ENCODE peak calls at places on chromosomes 4 and X, in eight cellular contexts. M is stomach, F is MCF 10A, H is fibroblast of pulmonary artery, K is sigmoid colon, O is GM12865, W is PC-3, S is pancreas. U is an unnamed sample.
A peak's percentile ranks its signal among the peaks of the same experiment; 100 is the strongest.

GRCh38 chr4:162163892-162164759 is at the start of gene FSTL5:
- DNase-seq in M (peak; percentile 66), F (peak; percentile 82), H (peak; percentile 30), K (peak; percentile 62), O (peak; percentile 67), W (peak; percentile 53), S (peak; percentile 75), U (no peak)

GRCh38 chr4:42150653-42151567 is 1.5 kb downstream of the BEND4 start:
- DNase-seq in M (no peak), F (no peak), H (no peak), K (no peak), O (peak; percentile 5), W (no peak), S (no peak), U (no peak)

GRCh38 chrX:46686003-46686645 is 72.8 kb downstream of the SLC9A7 start:
- DNase-seq in M (no peak), F (peak; percentile 54), H (peak; percentile 63), K (no peak), O (peak; percentile 59), W (peak; percentile 53), S (no peak), U (peak; percentile 44)

GRCh38 chrX:53071604-53072417 is 10.4 kb upstream of the TSPYL2 start:
- DNase-seq in M (peak; percentile 81), F (peak; percentile 86), H (peak; percentile 65), K (peak; percentile 94), O (peak; percentile 83), W (peak; percentile 89), S (peak; percentile 66), U (no peak)

GRCh38 chr4:8589831-8590545 is 2.6 kb upstream of the CPZ start:
- DNase-seq in M (no peak), F (no peak), H (no peak), K (no peak), O (no peak), W (no peak), S (no peak), U (peak; percentile 28)

GRCh38 chrX:80004458-80004857 is 10.1 kb upstream of the TBX22 start:
- DNase-seq in M (no peak), F (no peak), H (no peak), K (no peak), O (no peak), W (no peak), S (no peak), U (no peak)

GRCh38 chr4:128924951-128925350 is 115.5 kb downstream of the JADE1 start:
- DNase-seq in M (no peak), F (no peak), H (peak; percentile 16), K (no peak), O (no peak), W (no peak), S (no peak), U (no peak)

GRCh38 chrX:78658851-78659744 is at the start of gene RTL3:
- DNase-seq in M (no peak), F (peak; percentile 18), H (peak; percentile 76), K (no peak), O (peak; percentile 38), W (peak; percentile 73), S (no peak), U (no peak)

GRCh38 chrX:71577682-71578081 is 555 bp upstream of the GCNA start:
- DNase-seq in M (no peak), F (no peak), H (no peak), K (no peak), O (no peak), W (no peak), S (no peak), U (no peak)

GRCh38 chrX:100072286-100072685 is 337.8 kb downstream of the PCDH19 start:
- DNase-seq in M (no peak), F (peak; percentile 26), H (peak; percentile 0), K (no peak), O (no peak), W (no peak), S (no peak), U (no peak)

GRCh38 chrX:78327370-78328048 is at the start of gene CYSLTR1:
- DNase-seq in M (no peak), F (no peak), H (no peak), K (no peak), O (peak; percentile 62), W (no peak), S (no peak), U (no peak)

GRCh38 chr4:26860922-26861433 is 337 bp downstream of the STIM2 start:
- DNase-seq in M (peak; percentile 59), F (peak; percentile 52), H (peak; percentile 58), K (peak; percentile 79), O (peak; percentile 79), W (peak; percentile 19), S (no peak), U (no peak)

GRCh38 chrX:154374361-154375155 is at the start of gene FLNA:
- DNase-seq in M (peak; percentile 53), F (no peak), H (no peak), K (peak; percentile 89), O (peak; percentile 57), W (peak; percentile 48), S (no peak), U (no peak)

GRCh38 chrX:148567229-148567628 is 66.8 kb downstream of the AFF2 start:
- DNase-seq in M (no peak), F (no peak), H (peak; percentile 40), K (no peak), O (no peak), W (no peak), S (no peak), U (no peak)

GRCh38 chrX:143661286-143661685 is 25.4 kb upstream of the SLITRK4 start:
- DNase-seq in M (no peak), F (no peak), H (no peak), K (no peak), O (no peak), W (no peak), S (no peak), U (no peak)

GRCh38 chr4:150007512-150007911 is 70.7 kb upstream of the DCLK2 start:
- DNase-seq in M (no peak), F (no peak), H (peak; percentile 28), K (no peak), O (no peak), W (peak; percentile 27), S (no peak), U (no peak)

DNA sequence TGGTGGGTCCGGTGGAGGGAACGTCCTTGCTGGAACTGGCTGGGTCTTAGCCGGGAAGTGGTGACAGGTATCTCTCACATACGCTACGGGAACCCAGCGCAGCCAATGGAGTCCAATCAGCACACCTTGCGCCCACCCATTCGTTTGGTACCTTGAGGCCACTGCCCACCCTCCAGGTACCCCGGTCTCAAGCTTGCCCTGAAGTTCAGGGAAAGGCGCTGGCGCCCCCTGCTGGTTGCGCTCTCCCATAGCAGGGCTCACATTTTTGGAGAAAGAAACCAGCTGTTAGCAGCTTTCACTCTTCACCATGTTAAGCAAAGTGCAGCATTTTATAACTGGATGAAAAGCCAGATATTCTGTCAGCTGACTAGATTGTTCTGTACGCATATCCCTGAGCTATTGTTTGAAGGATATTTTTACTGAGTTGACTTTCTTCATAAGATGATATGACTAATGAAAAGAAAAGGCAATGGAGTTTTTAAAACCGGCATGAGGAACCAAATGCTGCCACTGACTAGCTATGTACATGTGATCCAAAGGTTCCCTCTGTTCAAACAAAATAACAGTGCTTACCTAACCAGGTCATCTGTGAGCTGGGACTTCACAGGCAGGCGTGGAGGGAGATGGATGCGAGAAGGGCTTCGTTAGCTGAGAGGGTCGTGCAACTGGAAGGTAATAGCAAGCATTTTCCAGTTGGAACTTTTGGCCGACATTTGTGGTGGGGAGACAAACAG is 43.7 kb downstream of the OTOP1 start:
- DNase-seq in M (no peak), F (peak; percentile 27), H (peak; percentile 15), K (no peak), O (peak; percentile 30), W (peak; percentile 45), S (no peak), U (no peak)
- TF ChIP-seq CTCF in M (no peak), F (peak; percentile 69), H (peak; percentile 57), K (no peak), O (peak; percentile 75), W (peak; percentile 76), S (peak; percentile 57), U (peak; percentile 66)

GRCh38 chr4:3418029-3418762 is 23.6 kb upstream of the HGFAC start:
- DNase-seq in M (no peak), F (no peak), H (no peak), K (peak; percentile 57), O (no peak), W (peak; percentile 9), S (no peak), U (peak; percentile 36)
- TF ChIP-seq CTCF in M (no peak), F (no peak), H (no peak), K (no peak), O (no peak), W (peak; percentile 46), S (no peak), U (peak; percentile 14)

DNA sequence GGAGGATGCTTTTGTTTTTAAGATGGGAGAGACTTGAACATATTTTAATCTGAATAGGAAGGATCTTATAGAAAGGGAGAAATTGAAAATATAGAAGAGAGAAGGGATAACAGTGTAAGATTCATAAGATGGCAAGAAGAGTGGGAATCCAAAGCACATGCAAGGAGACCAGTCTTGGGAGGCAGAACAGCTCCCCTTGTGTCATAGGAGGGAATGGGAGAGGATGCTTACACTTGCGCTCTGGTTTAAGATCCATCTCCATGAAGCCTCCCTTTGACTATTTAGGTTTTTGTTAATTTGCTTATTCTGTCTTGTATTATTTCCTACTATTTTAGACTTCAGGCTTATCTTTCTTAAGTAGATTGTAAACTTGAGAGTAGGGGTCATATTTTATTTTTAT is 42.7 kb downstream of the KIF4A start:
- DNase-seq in M (no peak), F (no peak), H (no peak), K (no peak), O (no peak), W (no peak), S (no peak), U (no peak)
- TF ChIP-seq CTCF in M (no peak), F (no peak), H (peak; percentile 11), K (no peak), O (no peak), W (peak; percentile 37), S (no peak), U (no peak)

GRCh38 chrX:8453619-8454018 is 11.0 kb upstream of the VCX3B start:
- DNase-seq in M (no peak), F (no peak), H (no peak), K (no peak), O (no peak), W (no peak), S (no peak), U (no peak)

DNA sequence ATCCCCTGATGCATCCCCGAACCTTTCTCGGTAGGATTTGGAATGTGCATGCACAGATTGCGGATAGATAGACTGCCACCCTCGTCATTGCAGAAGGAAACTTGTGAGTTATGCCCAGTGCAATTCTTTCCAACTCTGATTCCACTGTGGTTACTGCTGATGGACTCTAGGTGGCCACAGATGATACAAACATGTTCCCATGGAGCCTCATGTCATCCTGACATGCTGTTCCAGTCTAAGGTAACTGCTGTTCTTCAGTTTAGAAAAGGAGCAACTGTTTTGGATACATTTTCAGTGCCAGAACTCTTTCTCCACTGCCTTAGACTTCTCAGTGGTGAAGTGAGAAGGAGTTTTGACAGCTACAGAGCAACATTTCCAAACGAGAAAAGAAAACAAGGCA is 9.0 kb upstream of the VCX3B start:
- DNase-seq in M (no peak), F (peak; percentile 0), H (no peak), K (no peak), O (no peak), W (peak; percentile 52), S (no peak), U (no peak)
- TF ChIP-seq CTCF in M (no peak), F (no peak), H (peak; percentile 15), K (no peak), O (no peak), W (peak; percentile 59), S (no peak), U (no peak)